ENCODE peak calls at places on chromosomes 5 and 9, in eight cellular contexts. P is choroid plexus epithelial cell, J is coronary artery, N is AG04450, U is stomach, D is uterus, A is HepG2, F is SK-N-SH. Q is an unnamed sample.

GRCh38 chr5:43601454-43602260 is 1.3 kb upstream of the NNT start:
- DNase-seq in P (peak; percentile 45), J (no peak), N (no peak), U (no peak), D (no peak), A (peak; percentile 32), F (peak; percentile 43), Q (peak; percentile 26)

GRCh38 chr5:3392306-3392939 is 203.2 kb upstream of the IRX1 start:
- DNase-seq in P (no peak), J (peak; percentile 70), N (no peak), U (no peak), D (no peak), A (no peak), F (peak; percentile 62), Q (no peak)

GRCh38 chr9:133210202-133210532 is 1.1 kb upstream of the OBP2B start:
- DNase-seq in P (no peak), J (no peak), N (no peak), U (peak; percentile 23), D (no peak), A (peak; percentile 11), F (no peak), Q (no peak)

GRCh38 chr9:115234094-115234493 is 116.1 kb upstream of the TNC start:
- DNase-seq in P (peak; percentile 81), J (no peak), N (peak; percentile 52), U (no peak), D (no peak), A (no peak), F (no peak), Q (peak; percentile 84)

GRCh38 chr5:12292610-12293204 is 388.5 kb upstream of the CTNND2 start:
- DNase-seq in P (peak; percentile 0), J (no peak), N (no peak), U (no peak), D (no peak), A (no peak), F (no peak), Q (no peak)

GRCh38 chr9:117783828-117784227 is 79.6 kb downstream of the TLR4 start:
- DNase-seq in P (peak; percentile 6), J (no peak), N (no peak), U (peak; percentile 26), D (no peak), A (no peak), F (no peak), Q (no peak)

GRCh38 chr9:38026840-38027527 is 42.0 kb downstream of the SHB start:
- DNase-seq in P (no peak), J (no peak), N (no peak), U (no peak), D (no peak), A (no peak), F (no peak), Q (peak; percentile 33)

GRCh38 chr9:135341612-135342169 is 137.9 kb upstream of the PPP1R26 start:
- DNase-seq in P (no peak), J (no peak), N (no peak), U (no peak), D (no peak), A (no peak), F (no peak), Q (no peak)

GRCh38 chr5:162888268-162888667 is 549.1 kb upstream of the CCNG1 start:
- DNase-seq in P (no peak), J (no peak), N (no peak), U (no peak), D (no peak), A (no peak), F (no peak), Q (no peak)

GRCh38 chr5:109455598-109456096 is 45.9 kb upstream of the PJA2 start:
- DNase-seq in P (peak; percentile 100), J (no peak), N (peak; percentile 73), U (no peak), D (peak; percentile 48), A (peak; percentile 11), F (peak; percentile 10), Q (peak; percentile 100)

GRCh38 chr5:50302815-50303490 is 138.1 kb downstream of the EMB start:
- DNase-seq in P (no peak), J (no peak), N (no peak), U (no peak), D (no peak), A (no peak), F (no peak), Q (peak; percentile 40)

GRCh38 chr5:10333154-10334006 is 20.1 kb upstream of the MARCHF6 start:
- DNase-seq in P (peak; percentile 53), J (no peak), N (no peak), U (peak; percentile 60), D (peak; percentile 39), A (no peak), F (peak; percentile 63), Q (no peak)

GRCh38 chr9:73038089-73038509 is 85.2 kb upstream of the ALDH1A1 start:
- DNase-seq in P (no peak), J (no peak), N (no peak), U (no peak), D (no peak), A (peak; percentile 45), F (no peak), Q (no peak)

GRCh38 chr9:73037613-73038012 is 84.8 kb upstream of the ALDH1A1 start:
- DNase-seq in P (peak; percentile 69), J (no peak), N (no peak), U (no peak), D (no peak), A (peak; percentile 18), F (no peak), Q (no peak)

GRCh38 chr9:73038613-73039012 is 85.8 kb upstream of the ALDH1A1 start:
- DNase-seq in P (peak; percentile 38), J (peak; percentile 81), N (no peak), U (peak; percentile 29), D (peak; percentile 75), A (no peak), F (no peak), Q (no peak)

GRCh38 chr9:73031350-73031749 is 78.5 kb upstream of the ALDH1A1 start:
- DNase-seq in P (no peak), J (no peak), N (no peak), U (no peak), D (no peak), A (peak; percentile 50), F (no peak), Q (no peak)

DNA sequence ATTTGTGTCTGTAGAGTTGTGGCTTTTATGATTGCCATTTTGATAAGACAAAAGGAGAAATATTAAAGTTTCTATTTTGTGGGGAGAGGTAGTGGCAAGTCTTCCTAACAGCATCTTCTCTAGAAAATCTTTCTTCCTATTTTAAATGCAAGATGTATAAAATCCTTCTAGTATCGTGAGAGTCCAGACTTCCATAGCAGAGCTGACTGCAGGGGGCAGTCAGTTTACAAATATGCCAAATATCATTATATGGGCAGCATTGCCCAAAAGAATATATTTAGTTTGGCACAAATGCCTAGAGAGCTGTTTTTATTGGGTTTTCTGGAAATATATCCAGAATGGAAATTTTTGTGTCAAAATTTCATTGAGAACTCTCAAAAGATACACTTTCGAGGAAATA is 82.1 kb upstream of the ALDH1A1 start:
- DNase-seq in P (no peak), J (no peak), N (no peak), U (no peak), D (no peak), A (no peak), F (no peak), Q (no peak)
- TF ChIP-seq CTCF in P (peak; percentile 29), J (no peak), N (no peak), U (no peak), D (no peak), A (no peak), F (peak; percentile 23), Q (peak; percentile 37)

GRCh38 chr5:142364251-142365145 is 39.7 kb upstream of the SPRY4 start:
- DNase-seq in P (peak; percentile 45), J (no peak), N (no peak), U (no peak), D (peak; percentile 46), A (no peak), F (no peak), Q (no peak)
- H3K4me3 ChIP-seq in P (peak overlapping the region; percentile 5), J (no peak overlapping the region), N (no peak overlapping the region), U (no peak overlapping the region), D (no peak overlapping the region), A (no peak overlapping the region), F (no peak overlapping the region), Q (no peak overlapping the region)

GRCh38 chr9:101711330-101711941 is 27.0 kb downstream of the GRIN3A start:
- DNase-seq in P (peak; percentile 15), J (no peak), N (no peak), U (no peak), D (no peak), A (peak; percentile 23), F (peak; percentile 30), Q (no peak)
- TF ChIP-seq CTCF in P (peak; percentile 74), J (no peak), N (peak; percentile 60), U (no peak), D (no peak), A (peak; percentile 52), F (peak; percentile 77), Q (peak; percentile 75)

DNA sequence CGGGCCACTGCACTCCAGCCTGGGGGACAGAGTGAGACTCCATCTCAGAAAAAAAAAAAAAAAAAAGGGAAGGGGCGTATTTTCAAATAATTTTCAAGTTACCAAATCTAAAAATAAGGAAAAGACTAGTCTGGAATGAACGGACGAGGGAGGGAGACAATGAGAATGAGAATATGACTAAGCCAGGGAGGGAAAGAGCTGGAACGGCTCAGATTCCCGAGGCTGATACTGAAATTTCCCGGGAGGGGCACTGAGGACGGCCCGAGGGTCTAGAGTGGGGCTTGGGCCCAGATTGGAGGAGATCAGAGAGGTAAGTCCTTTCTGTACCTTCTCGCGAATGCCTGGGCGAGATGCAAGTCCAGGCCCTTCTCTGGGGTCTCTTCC is 3.4 kb upstream of the CCIN start:
- DNase-seq in P (no peak), J (no peak), N (no peak), U (no peak), D (no peak), A (no peak), F (no peak), Q (no peak)
- H3K4me3 ChIP-seq in P (no peak overlapping the region), J (peak overlapping the region; percentile 67), N (peak overlapping the region; percentile 63), U (peak overlapping the region; percentile 47), D (peak overlapping the region; percentile 44), A (no peak overlapping the region), F (no peak overlapping the region), Q (peak overlapping the region; percentile 53)